ENCODE peak calls at places on chromosomes 4 and X, in six cellular contexts. U is GM13976, H is GM06990, Z is sigmoid colon, V is heart right ventricle, Y is kidney. W is an unnamed sample.

GRCh38 chr4:66123195-66123594 is 452.9 kb upstream of the EPHA5 start:
- DNase-seq in V (no peak), U (no peak), H (no peak), Y (no peak), Z (no peak), W (no peak)

GRCh38 chr4:140189846-140190245 is 35.9 kb upstream of the MAML3 start:
- DNase-seq in U (no peak), V (no peak), Z (no peak), H (no peak), Y (no peak), W (no peak)

GRCh38 chrX:1727531-1728027 is 112.7 kb downstream of the ASMT start:
- DNase-seq in H (no peak), Y (no peak), V (no peak), U (no peak), Z (no peak), W (peak)

GRCh38 chr4:77586953-77587383 is 18.7 kb upstream of the CXCL13 start:
- DNase-seq in V (no peak), H (peak), Z (no peak), Y (no peak), U (peak), W (peak)

GRCh38 chr4:107736037-107736436 is 16.0 kb upstream of the PAPSS1 start:
- DNase-seq in U (no peak), H (no peak), V (no peak), Z (no peak), Y (no peak), W (no peak)

GRCh38 chr4:3819210-3819919 is 53.2 kb downstream of the ADRA2C start:
- DNase-seq in U (no peak), Z (no peak), V (no peak), H (no peak), Y (peak), W (no peak)

GRCh38 chrX:140091276-140091886 is 126.1 kb upstream of the CXorf66 start:
- DNase-seq in Z (peak), U (peak), H (peak), V (no peak), Y (peak), W (no peak)

GRCh38 chrX:68945603-68946228 is 116.9 kb downstream of the EFNB1 start:
- DNase-seq in Y (no peak), V (no peak), U (peak), Z (peak), H (no peak), W (peak)

DNA sequence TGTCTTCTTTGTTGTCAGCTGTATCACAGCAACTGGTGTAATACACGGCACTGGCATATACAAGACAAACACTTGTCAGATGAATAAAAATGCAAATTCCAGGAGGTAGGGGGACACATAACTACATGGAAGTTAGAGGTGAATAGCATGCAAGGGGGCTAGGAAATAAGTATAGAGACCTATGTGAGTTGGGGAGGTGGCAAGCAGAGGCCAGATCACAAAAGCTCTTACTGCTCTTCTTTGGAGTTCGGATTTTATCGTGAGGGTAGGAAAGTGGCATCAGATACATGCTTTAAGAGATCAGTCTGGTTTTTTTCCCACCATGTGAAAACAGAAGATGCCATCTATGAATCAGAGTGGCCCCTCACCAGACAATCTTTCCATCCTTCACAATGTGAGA is 2.8 kb upstream of the SRP72 start:
- DNase-seq in V (no peak), Z (no peak), H (no peak), Y (no peak), U (no peak), W (no peak)
- TF ChIP-seq CTCF in V (no peak), Z (no peak), H (no peak), Y (no peak), U (no peak), W (no peak)

GRCh38 chr4:96713271-96713670 is 873.4 kb downstream of the PDHA2 start:
- DNase-seq in Z (no peak), V (no peak), U (no peak), Y (no peak), H (no peak), W (peak)
- TF ChIP-seq CTCF in Z (no peak), V (no peak), U (no peak), Y (no peak), H (no peak), W (no peak)

GRCh38 chr4:143202824-143203223 is 18.1 kb downstream of the USP38 start:
- DNase-seq in Z (no peak), H (no peak), V (no peak), Y (no peak), U (no peak), W (peak)
- TF ChIP-seq CTCF in Z (peak), H (no peak), V (peak), Y (no peak), U (no peak), W (peak)

GRCh38 chr4:92060333-92060732 is 243.4 kb upstream of the GRID2 start:
- DNase-seq in V (no peak), H (no peak), Y (no peak), Z (no peak), U (no peak), W (no peak)
- TF ChIP-seq CTCF in V (no peak), H (no peak), Y (no peak), Z (no peak), U (no peak), W (no peak)

GRCh38 chrX:40282901-40283674 is 185.3 kb upstream of the BCOR start:
- DNase-seq in U (no peak), H (no peak), Z (no peak), V (no peak), Y (no peak), W (peak)

GRCh38 chrX:40282348-40282747 is 184.6 kb upstream of the BCOR start:
- DNase-seq in Y (no peak), H (no peak), V (no peak), Z (no peak), U (no peak), W (no peak)

GRCh38 chrX:40285876-40286275 is 188.1 kb upstream of the BCOR start:
- DNase-seq in Y (no peak), U (no peak), V (no peak), H (no peak), Z (no peak), W (no peak)

GRCh38 chrX:40283981-40284380 is 186.2 kb upstream of the BCOR start:
- DNase-seq in V (no peak), U (no peak), Z (no peak), H (no peak), Y (no peak), W (no peak)

DNA sequence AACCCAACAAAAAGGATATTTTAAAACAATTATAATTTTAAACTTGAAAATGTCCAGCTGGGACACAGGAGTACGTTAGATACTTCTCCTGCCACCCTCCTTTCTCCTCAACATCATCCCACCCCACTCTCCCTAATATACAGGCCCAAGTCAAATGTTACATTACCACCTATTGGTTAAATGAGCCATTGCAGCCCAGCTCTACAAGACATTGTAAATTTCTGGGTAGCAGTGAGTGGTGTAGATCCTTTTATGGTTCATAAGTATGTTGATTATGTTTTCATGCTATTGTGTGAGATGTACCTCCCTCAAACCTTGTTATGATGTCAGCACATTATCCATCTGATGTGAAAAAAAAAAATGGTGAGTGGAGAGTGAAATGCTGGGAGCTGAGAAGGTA is 187.1 kb upstream of the BCOR start:
- DNase-seq in H (no peak), Z (no peak), Y (no peak), V (no peak), U (no peak), W (no peak)
- TF ChIP-seq CTCF in H (no peak), Z (no peak), Y (no peak), V (no peak), U (no peak), W (no peak)

DNA sequence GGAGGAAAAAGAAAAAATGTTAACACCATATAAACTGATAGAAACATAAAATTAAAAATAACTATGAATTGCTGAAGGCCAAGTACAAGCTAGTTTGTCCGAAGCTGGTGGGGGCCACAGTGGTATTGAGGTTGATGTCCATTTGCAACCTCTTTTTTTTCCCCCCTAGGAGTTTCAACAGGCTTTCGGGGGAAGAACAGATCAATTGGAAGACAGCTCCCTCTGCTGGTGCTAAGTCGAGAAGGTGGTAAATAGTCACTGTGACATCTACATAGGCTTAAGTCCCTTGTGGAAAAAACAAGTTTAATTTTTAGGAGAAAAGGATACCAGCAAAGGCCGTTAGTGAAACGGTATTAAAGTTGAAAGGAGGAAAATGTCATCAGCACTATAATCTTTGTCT is 115.7 kb upstream of the ZXDA start:
- DNase-seq in Z (no peak), Y (no peak), V (peak), H (no peak), U (peak), W (peak)
- TF ChIP-seq CTCF in Z (no peak), Y (peak), V (peak), H (peak), U (peak), W (peak)

DNA sequence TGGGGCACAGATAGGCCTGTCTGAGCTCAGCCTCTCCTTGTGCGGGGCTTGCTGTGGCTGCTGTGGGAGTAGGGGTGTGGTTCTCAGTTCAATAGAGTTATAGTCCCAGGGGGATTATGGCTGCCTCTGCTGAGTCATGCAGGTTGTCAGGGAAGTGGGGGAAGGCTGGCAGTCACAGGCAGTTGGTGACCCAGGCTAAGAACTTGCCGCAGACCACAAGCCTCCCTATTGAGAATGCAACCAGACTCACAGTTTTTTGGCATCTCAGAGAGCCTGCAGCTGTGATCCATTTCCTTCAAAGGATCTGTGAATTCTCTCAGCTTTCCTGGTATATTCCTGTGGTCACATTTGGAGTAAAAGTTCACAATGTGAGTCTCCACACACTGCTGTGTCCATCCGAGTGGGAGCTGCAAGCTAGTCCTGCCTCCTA is 364.9 kb downstream of the ZNF674 start:
- DNase-seq in V (no peak), Y (no peak), Z (no peak), U (no peak), H (peak), W (peak)
- TF ChIP-seq CTCF in V (no peak), Y (no peak), Z (no peak), U (no peak), H (no peak), W (no peak)

DNA sequence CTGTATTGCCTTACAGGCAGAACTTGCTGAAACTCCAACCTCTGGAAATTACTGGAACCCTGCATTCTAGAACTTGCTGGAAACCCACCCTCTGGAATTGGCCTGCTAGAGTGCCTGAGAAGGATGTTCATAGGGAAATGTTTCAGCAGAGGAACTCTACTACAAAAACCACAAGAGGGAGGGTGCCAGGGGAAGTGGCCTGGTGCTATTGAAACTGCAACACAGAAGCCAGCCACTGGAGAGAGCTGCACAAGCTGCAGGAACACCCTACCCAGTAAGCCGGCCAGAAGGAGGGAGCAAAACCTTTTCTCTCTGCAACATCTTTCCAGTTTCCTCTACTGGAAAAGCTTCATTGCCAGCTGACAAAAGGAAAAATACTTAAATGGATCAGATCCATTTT is 2.5 kb upstream of the BRWD3 start:
- DNase-seq in V (peak), U (no peak), Z (no peak), Y (no peak), H (no peak), W (peak)
- TF ChIP-seq CTCF in V (peak), U (no peak), Z (no peak), Y (no peak), H (peak), W (peak)

GRCh38 chr4:154640999-154641398 is 28.5 kb upstream of the FGG start:
- DNase-seq in Y (no peak), U (no peak), Z (no peak), H (no peak), V (no peak), W (no peak)

GRCh38 chr4:154643493-154643892 is 31.0 kb upstream of the FGG start:
- DNase-seq in H (no peak), V (no peak), Z (no peak), U (no peak), Y (no peak), W (peak)

GRCh38 chr4:154642361-154642760 is 29.9 kb upstream of the FGG start:
- DNase-seq in V (no peak), Y (no peak), H (no peak), Z (no peak), U (no peak), W (no peak)
- TF ChIP-seq CTCF in V (no peak), Y (no peak), H (no peak), Z (no peak), U (no peak), W (no peak)

GRCh38 chr4:2621419-2621818 is 85.0 kb downstream of the FAM193A start:
- DNase-seq in Z (peak), V (no peak), U (no peak), H (no peak), Y (no peak), W (no peak)
- TF ChIP-seq CTCF in Z (no peak), V (no peak), U (no peak), H (no peak), Y (no peak), W (no peak)